ENCODE peak calls at places on chromosomes 4 and X, in nine cellular contexts. S, J, Z, W, G, P, K, F and V are unnamed samples.

GRCh38 chrX:53606456-53606855 is 80.1 kb downstream of the HUWE1 start:
- DNase-seq in S (no peak), J (no peak), Z (no peak), W (no peak), G (no peak), P (no peak), K (no peak), F (no peak), V (no peak)

GRCh38 chr4:3791910-3792542 is 25.8 kb downstream of the ADRA2C start:
- DNase-seq in S (no peak), J (peak), Z (peak), W (no peak), G (peak), P (no peak), K (no peak), F (no peak), V (no peak)

GRCh38 chrX:68018248-68019203 is 414.8 kb downstream of the OPHN1 start:
- DNase-seq in S (peak), J (peak), Z (no peak), W (peak), G (peak), P (peak), K (peak), F (no peak), V (no peak)

GRCh38 chrX:19174401-19175025 is 52.2 kb upstream of the ADGRG2 start:
- DNase-seq in S (peak), J (peak), Z (no peak), W (peak), G (peak), P (no peak), K (peak), F (no peak), V (peak)

GRCh38 chrX:11408111-11408405 is 114.8 kb downstream of the AMELX start:
- DNase-seq in S (no peak), J (no peak), Z (no peak), W (no peak), G (no peak), P (no peak), K (no peak), F (no peak), V (no peak)

GRCh38 chrX:151402719-151403390 is 5.8 kb downstream of the VMA21 start:
- DNase-seq in S (no peak), J (no peak), Z (peak), W (no peak), G (no peak), P (peak), K (no peak), F (no peak), V (no peak)

GRCh38 chr4:8316251-8316771 is 46.8 kb downstream of the HTRA3 start:
- DNase-seq in S (no peak), J (no peak), Z (no peak), W (no peak), G (no peak), P (no peak), K (no peak), F (no peak), V (no peak)

GRCh38 chr4:47835489-47835888 is 2.4 kb downstream of the CORIN start:
- DNase-seq in S (no peak), J (no peak), Z (no peak), W (no peak), G (peak), P (no peak), K (no peak), F (no peak), V (no peak)

GRCh38 chrX:31580726-31581125 is 508.9 kb upstream of the FTHL17 start:
- DNase-seq in S (peak), J (no peak), Z (no peak), W (peak), G (peak), P (no peak), K (peak), F (peak), V (peak)

GRCh38 chr4:127936974-127937373 is 28.0 kb downstream of the MFSD8 start:
- DNase-seq in S (peak), J (peak), Z (no peak), W (peak), G (peak), P (no peak), K (peak), F (no peak), V (no peak)

GRCh38 chr4:98510757-98511517 is 147.5 kb downstream of the TSPAN5 start:
- DNase-seq in S (peak), J (no peak), Z (no peak), W (peak), G (peak), P (no peak), K (peak), F (no peak), V (no peak)

GRCh38 chr4:4327652-4328121 is 37.6 kb downstream of the ZBTB49 start:
- DNase-seq in S (peak), J (peak), Z (no peak), W (peak), G (peak), P (peak), K (peak), F (no peak), V (no peak)

GRCh38 chrX:119624417-119624816 is 18.2 kb upstream of the NKRF start:
- DNase-seq in S (no peak), J (no peak), Z (no peak), W (no peak), G (no peak), P (no peak), K (no peak), F (no peak), V (no peak)

GRCh38 chr4:90185416-90185815 is 58.2 kb downstream of the CCSER1 start:
- DNase-seq in S (no peak), J (no peak), Z (no peak), W (no peak), G (no peak), P (no peak), K (no peak), F (no peak), V (no peak)

GRCh38 chrX:67545772-67546495 is 2.1 kb downstream of the AR start:
- DNase-seq in S (peak), J (no peak), Z (peak), W (peak), G (no peak), P (peak), K (no peak), F (no peak), V (no peak)

GRCh38 chr4:66741081-66741480 is 804.2 kb downstream of the CENPC start:
- DNase-seq in S (no peak), J (peak), Z (no peak), W (no peak), G (no peak), P (no peak), K (no peak), F (no peak), V (no peak)

GRCh38 chr4:1547131-1547862 is 136.8 kb downstream of the FAM53A start:
- DNase-seq in S (no peak), J (no peak), Z (no peak), W (no peak), G (no peak), P (no peak), K (no peak), F (no peak), V (no peak)
- H3K4me3 ChIP-seq in S (no peak), J (no peak), Z (no peak), W (no peak), G (no peak), P (no peak), K (no peak), F (no peak), V (no peak)

DNA sequence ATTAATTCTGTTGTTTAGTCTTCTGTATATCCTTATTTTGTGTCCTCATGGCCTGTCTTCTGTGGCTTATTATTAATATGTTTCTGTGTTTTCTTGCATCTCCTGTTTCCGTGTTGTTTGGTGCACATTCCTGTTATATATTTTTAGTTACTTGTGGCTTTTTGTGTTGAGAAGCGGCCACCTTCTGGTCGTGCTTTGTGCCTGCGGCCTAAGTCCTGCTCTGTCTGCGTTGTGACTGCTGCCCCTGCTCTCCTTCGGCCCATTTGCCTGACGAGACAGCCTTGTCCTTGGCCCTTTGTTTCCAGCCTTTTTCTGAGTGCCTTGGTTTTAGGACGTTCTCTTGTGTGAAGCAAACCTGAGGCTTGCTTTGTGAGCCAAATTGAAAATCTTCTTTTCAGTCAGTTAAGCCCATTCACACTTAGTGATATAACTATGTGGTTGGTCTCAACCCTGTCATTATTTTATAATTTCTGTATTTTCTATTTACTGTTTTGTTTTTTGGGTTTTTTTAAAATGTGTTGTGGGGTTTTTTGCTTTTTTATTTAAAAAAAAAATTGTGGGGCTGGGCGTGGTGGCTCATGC is 43.8 kb downstream of the TNIP2 start:
- DNase-seq in S (peak), J (no peak), Z (no peak), W (peak), G (no peak), P (no peak), K (no peak), F (no peak), V (no peak)
- TF ChIP-seq CTCF in S (no peak), J (peak), Z (no peak), W (peak), G (peak), P (peak), K (peak), F (peak), V (peak)

DNA sequence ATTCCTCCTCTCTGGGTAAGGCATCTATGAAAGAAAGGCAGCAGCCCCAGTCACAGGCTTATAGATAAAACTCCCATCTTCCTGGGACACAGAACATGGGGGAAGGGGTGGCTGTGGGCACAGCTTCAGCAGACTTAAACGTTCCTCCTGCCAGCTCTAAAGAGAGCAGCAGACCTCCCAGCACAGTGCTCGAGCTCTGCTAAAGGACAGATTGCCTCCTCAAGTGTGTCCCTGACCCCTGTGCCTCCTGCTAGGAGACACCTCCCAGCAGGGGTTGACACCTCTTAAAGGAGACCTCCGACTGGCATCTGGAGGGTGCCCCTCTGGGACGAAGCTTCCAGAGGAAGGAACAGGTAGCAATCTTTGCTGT is 89.9 kb downstream of the EFHC2 start:
- DNase-seq in S (no peak), J (no peak), Z (no peak), W (no peak), G (no peak), P (no peak), K (no peak), F (no peak), V (no peak)
- H3K4me3 ChIP-seq in S (no peak), J (no peak), Z (no peak), W (no peak), G (no peak), P (no peak), K (no peak), F (no peak), V (no peak)

DNA sequence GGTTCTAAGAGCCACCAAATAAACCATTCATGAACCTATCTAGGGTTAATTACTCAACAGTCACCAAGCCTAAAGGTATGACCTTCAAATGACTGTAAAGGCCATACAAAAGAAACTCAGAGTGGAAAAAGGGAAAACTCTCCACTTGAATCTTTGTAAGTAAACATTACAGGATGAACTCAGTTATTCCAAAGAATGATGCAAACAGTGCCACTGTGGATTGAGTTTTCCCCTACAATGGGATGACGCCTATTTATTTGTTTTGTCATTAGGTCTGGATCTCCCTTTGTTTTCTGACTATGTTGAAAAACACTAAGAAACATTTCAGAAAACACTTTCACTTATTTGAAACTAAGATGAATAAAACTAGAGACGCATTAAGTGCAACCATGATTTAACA is 12.7 kb downstream of the NUDT6 start:
- DNase-seq in S (no peak), J (no peak), Z (no peak), W (no peak), G (no peak), P (no peak), K (no peak), F (no peak), V (no peak)
- TF ChIP-seq CTCF in S (no peak), J (no peak), Z (no peak), W (no peak), G (no peak), P (no peak), K (no peak), F (no peak), V (no peak)

DNA sequence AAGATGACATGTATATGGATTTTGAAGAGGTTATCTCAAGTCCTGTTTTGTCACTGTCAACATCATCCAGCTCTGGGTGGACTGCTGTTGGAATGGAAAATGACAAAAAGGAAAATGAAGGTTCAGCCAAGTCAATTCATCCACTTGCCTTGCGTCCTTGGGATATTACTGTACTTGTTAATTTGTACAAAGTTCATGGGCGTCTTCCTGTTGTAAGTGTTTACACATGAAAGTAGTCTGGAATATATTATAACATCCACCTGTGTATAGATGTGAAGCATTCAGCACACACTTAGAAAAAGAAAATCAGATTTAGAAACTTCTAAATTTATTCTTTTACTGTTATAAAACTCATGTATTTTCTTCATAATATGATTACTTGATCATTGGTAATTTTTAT is 67.2 kb downstream of the BLTP1 start:
- DNase-seq in S (no peak), J (no peak), Z (no peak), W (no peak), G (no peak), P (no peak), K (no peak), F (no peak), V (no peak)
- H3K4me3 ChIP-seq in S (no peak), J (no peak), Z (no peak), W (no peak), G (no peak), P (no peak), K (no peak), F (no peak), V (no peak)

GRCh38 chrX:2913118-2913517 is 16.0 kb downstream of the ARSD start:
- DNase-seq in S (no peak), J (peak), Z (no peak), W (no peak), G (no peak), P (no peak), K (no peak), F (no peak), V (no peak)
- TF ChIP-seq CTCF in S (no peak), J (peak), Z (no peak), W (peak), G (peak), P (peak), K (peak), F (peak), V (peak)

DNA sequence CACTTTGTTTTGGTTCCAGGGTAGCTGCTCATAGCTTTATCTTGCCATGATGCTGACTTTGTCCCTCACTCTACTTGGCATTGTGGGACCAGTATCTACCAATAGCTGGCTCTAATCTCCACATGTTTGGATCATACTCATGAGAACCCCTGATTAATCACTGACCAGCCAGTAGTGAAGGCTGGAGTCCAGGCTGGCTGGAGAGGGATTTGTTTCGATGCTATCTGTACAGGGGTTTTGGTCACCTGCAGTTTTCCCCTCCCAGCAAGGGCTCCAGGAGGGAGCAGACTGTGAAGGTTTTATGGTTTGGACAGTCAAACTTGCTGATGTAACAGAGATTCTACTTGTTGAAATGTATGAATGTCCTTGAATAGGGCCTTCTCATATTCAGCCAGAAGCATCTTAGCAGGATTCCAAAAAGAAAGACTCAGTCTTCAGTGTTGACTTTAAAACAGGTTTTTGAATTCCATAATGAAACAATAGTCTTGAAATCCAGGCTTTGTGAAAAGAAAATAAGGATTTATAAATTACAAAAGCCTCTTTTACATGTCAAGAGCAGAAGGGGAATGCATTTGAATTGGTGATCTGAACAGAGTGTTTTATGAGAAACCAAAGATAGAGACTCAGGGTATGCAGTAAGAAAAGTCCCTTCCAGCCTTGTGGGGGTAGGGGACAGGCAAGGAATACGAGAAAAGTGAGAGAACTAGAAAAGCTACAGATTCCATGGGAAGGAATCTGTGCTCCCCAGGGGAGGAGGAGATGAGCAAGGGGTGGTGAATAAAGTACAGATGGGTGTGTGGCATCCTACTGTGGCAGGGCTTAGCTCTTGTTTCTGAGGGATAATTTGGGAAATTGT is 103.1 kb upstream of the SHISA3 start:
- DNase-seq in S (no peak), J (no peak), Z (no peak), W (no peak), G (no peak), P (no peak), K (no peak), F (no peak), V (no peak)
- H3K4me3 ChIP-seq in S (no peak), J (no peak), Z (no peak), W (no peak), G (no peak), P (no peak), K (no peak), F (no peak), V (no peak)

GRCh38 chr4:182764642-182765041 is 152.5 kb downstream of the DCTD start:
- DNase-seq in S (no peak), J (no peak), Z (no peak), W (no peak), G (no peak), P (no peak), K (no peak), F (no peak), V (no peak)
- TF ChIP-seq CTCF in S (no peak), J (no peak), Z (no peak), W (no peak), G (no peak), P (no peak), K (no peak), F (no peak), V (no peak)

GRCh38 chrX:154084449-154085300 is 12.8 kb downstream of the MECP2 start:
- DNase-seq in S (no peak), J (no peak), Z (no peak), W (no peak), G (no peak), P (no peak), K (no peak), F (no peak), V (no peak)
- H3K4me3 ChIP-seq in S (no peak), J (no peak), Z (no peak), W (no peak), G (no peak), P (no peak), K (no peak), F (no peak), V (no peak)

GRCh38 chr4:151738706-151739105 is 22.1 kb downstream of the GATB start:
- DNase-seq in S (no peak), J (no peak), Z (no peak), W (no peak), G (no peak), P (no peak), K (no peak), F (no peak), V (no peak)
- TF ChIP-seq CTCF in S (no peak), J (no peak), Z (no peak), W (no peak), G (no peak), P (no peak), K (no peak), F (no peak), V (no peak)